ENCODE peak calls at places on chromosomes 16 and 17, in five cellular contexts. W, Y, Q, P and Z are unnamed samples.

GRCh38 chr17:29376667-29377268 is 13.4 kb upstream of the TAOK1 start:
- DNase-seq in W (peak), Y (no peak), Q (no peak), P (no peak), Z (no peak)

GRCh38 chr16:54305066-54305465 is 18.5 kb upstream of the IRX3 start:
- DNase-seq in W (no peak), Y (no peak), Q (no peak), P (no peak), Z (no peak)

GRCh38 chr16:27779719-27780161 is 229.8 kb downstream of the KATNIP start:
- DNase-seq in W (peak), Y (peak), Q (peak), P (no peak), Z (peak)

GRCh38 chr17:51044964-51045363 is 75.7 kb downstream of the SPAG9 start:
- DNase-seq in W (no peak), Y (no peak), Q (no peak), P (no peak), Z (no peak)

GRCh38 chr16:16116841-16117240 is 106.5 kb downstream of the ABCC6 start:
- DNase-seq in W (no peak), Y (no peak), Q (no peak), P (no peak), Z (no peak)

GRCh38 chr17:77501751-77502625 is 361.2 kb downstream of the SEC14L1 start:
- DNase-seq in W (no peak), Y (no peak), Q (peak), P (no peak), Z (no peak)

GRCh38 chr17:39270923-39271322 is 45.2 kb upstream of the STAC2 start:
- DNase-seq in W (peak), Y (peak), Q (no peak), P (no peak), Z (no peak)

GRCh38 chr17:37458805-37459204 is 30.9 kb upstream of the DUSP14 start:
- DNase-seq in W (peak), Y (no peak), Q (no peak), P (no peak), Z (no peak)

GRCh38 chr17:27856676-27857429 is 36.3 kb downstream of the LYRM9 start:
- DNase-seq in W (no peak), Y (no peak), Q (no peak), P (no peak), Z (no peak)

GRCh38 chr16:50600582-50601283 is 52.5 kb downstream of the NKD1 start:
- DNase-seq in W (no peak), Y (no peak), Q (no peak), P (no peak), Z (peak)

GRCh38 chr17:82914375-82914774 is 74.6 kb upstream of the ZNF750 start:
- DNase-seq in W (no peak), Y (no peak), Q (no peak), P (no peak), Z (no peak)

GRCh38 chr17:80866050-80866793 is 125.4 kb upstream of the CHMP6 start:
- DNase-seq in W (peak), Y (peak), Q (peak), P (peak), Z (peak)

GRCh38 chr16:534089-534635 is 6.7 kb downstream of the CAPN15 start:
- DNase-seq in W (no peak), Y (no peak), Q (no peak), P (no peak), Z (no peak)

GRCh38 chr16:81558444-81559175 is 114.0 kb downstream of the CMIP start:
- DNase-seq in W (peak), Y (peak), Q (no peak), P (no peak), Z (peak)

GRCh38 chr17:15348030-15348429 is 6.6 kb upstream of the TEKT3 start:
- DNase-seq in W (peak), Y (no peak), Q (no peak), P (no peak), Z (no peak)

GRCh38 chr16:3641801-3642396 is 12.6 kb upstream of the DNASE1 start:
- DNase-seq in W (no peak), Y (peak), Q (peak), P (no peak), Z (no peak)

GRCh38 chr16:1772362-1772907 is at the start of gene EME2:
- DNase-seq in W (peak), Y (peak), Q (no peak), P (no peak), Z (peak)

GRCh38 chr17:71494456-71494855 is 626.4 kb upstream of the SOX9 start:
- DNase-seq in W (no peak), Y (no peak), Q (no peak), P (no peak), Z (no peak)

GRCh38 chr17:43803758-43804157 is 23.5 kb downstream of the CFAP97D1 start:
- DNase-seq in W (no peak), Y (no peak), Q (peak), P (no peak), Z (peak)

GRCh38 chr17:21252875-21253645 is at the start of gene NATD1:
- DNase-seq in W (peak), Y (peak), Q (peak), P (no peak), Z (peak)

GRCh38 chr16:79362312-79362970 is 238.1 kb downstream of the MAF start:
- DNase-seq in W (no peak), Y (no peak), Q (no peak), P (no peak), Z (no peak)

GRCh38 chr17:50817142-50817751 is 18.1 kb upstream of the WFIKKN2 start:
- DNase-seq in W (peak), Y (peak), Q (peak), P (no peak), Z (no peak)

DNA sequence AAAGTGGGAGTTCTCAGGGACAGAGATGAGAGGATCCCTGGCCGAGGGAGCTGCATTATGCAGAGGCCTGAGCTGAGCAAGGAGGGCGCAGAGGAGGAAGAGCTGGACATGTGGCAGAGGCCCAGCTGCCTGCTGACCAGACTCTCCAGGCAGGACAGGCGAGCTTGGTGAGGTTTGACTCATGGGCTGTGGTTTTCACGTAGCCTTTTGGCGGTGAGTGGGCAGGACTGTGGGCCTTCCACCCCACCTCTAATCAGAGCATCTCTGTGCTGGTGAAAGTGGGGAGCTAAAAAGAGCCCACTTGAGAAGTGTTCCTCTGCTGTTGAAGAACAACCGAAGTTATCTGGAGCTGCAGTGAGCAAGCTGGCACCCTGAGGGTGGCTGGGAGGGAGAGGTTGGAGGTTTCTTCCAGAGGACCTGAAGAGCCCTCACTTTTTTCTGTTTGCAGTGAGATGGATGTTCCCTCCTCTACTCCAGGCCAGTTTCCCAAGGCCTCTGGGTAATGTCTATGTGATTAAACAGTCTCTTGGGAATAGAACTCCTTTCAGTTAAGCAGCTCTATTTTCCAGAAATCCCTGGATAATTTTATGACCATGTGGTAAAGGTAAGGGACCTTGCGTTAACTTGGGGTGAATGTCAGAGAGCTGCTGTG is 11.9 kb downstream of the EPN2 start:
- DNase-seq in W (no peak), Y (peak), Q (no peak), P (no peak), Z (no peak)
- TF ChIP-seq ESRRA in W (no peak), Y (no peak), Q (no peak), P (no peak), Z (no peak)

DNA sequence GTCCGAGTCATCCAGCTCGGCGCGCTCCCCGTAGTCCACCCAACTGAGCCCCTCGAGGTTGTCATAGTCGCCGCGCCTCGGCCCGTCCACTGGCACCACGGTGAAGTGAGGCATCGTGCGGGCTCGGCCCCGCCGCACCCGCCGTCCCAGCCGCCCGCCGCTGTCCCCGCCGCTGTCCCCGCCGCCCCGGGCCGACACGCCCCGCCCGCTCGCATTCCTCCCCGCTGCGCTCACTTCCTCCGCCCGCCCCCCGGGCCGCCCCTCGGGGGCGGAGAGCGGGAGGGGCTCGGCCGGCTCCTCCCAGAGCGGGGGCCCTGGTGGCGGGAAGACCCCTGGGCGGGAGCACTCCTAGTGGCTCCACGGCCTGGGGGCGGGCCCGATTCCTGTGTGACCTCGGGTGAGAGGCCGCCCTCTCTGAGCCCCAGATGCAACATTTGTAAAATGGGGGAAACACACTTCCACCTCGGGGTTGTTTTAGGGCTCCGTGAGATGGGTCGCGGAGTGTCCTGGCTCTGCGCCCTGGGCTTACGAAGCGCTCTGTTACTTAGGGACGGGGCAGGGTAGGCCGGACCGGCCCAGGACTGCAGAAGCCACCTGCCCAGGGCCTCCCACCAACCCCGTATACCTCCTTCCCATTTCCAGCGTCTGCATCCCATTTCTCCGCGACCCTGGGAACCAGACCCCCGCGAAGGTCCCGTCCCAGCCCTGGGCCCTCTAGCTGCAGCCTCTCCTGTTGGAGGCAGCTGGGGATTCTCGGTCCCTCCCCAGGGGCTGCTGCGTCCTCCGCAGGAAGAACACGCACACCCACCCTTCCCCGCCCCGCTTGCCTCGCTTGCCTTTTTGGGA is at the start of gene SLC12A4:
- DNase-seq in W (peak), Y (peak), Q (peak), P (no peak), Z (peak)
- TF ChIP-seq ESRRA in W (no peak), Y (peak), Q (no peak), P (no peak), Z (no peak)

DNA sequence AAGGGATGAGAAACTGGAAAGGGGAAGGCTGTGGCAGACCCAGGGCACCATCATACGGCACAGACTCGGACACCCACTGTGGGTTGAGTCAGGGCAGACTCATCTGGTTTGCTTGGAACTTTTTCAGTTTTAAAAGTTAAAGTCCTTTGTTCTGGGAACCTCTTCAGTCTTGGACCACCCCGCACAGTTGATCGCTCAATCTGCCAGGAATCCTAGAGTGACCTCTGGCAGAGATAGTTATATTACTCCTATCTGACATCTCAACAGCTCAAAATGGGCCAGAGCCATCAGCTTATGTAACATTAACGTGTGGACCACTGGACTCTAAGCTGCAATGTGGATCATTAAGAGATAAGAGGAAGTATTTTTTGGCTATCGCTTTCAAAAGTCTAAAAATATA is 164.3 kb downstream of the ABCA8 start:
- DNase-seq in W (no peak), Y (no peak), Q (no peak), P (no peak), Z (no peak)
- TF ChIP-seq ESRRA in W (no peak), Y (no peak), Q (no peak), P (no peak), Z (no peak)

DNA sequence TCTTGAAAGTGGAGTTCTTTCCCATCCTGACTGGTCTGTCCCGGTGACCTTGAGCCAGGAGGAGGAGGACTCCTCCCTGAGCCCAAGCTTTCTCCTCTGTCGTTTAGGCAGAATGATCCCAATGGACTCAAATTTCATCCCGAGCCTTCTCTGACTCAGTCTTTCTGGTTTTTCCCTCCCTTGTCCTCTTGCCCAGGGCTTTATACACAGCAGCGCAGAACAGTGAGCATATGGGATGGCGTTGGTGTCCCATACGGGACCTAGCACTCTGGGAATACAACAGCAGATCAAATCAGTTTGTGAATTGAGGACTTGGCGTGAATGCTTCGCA is 950 bp upstream of the XYLT1 start:
- DNase-seq in W (no peak), Y (no peak), Q (no peak), P (no peak), Z (no peak)
- TF ChIP-seq ESRRA in W (no peak), Y (no peak), Q (no peak), P (no peak), Z (no peak)

DNA sequence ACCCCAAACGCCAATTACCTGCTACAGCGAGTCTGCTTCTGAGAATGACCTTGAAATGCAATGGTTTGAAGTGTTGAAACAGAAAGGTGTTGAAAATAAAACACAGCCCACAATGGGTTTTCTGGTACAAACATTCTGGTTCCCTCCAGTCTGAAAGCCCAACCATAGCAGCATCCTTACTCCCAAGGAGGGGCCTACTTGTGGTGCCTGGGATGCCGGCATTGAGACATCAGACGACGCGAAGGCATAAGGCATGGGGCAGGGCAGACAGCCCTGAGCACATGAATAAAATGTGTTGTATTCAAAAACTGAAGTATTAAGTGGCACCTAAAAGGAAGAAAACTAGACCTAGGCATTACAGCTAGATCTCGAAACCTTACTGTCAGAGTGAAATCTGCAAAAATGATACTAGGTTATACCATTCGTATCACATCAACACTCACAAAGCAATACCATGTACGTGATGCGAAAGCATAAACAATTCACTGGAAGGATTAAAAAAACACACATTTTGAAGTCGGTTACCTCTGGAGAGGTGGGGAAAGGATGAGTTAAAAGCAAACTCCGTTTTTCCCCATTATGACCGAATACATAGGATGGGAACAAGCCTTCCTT is 750 bp downstream of the NUDT21 start:
- DNase-seq in W (peak), Y (peak), Q (no peak), P (no peak), Z (no peak)
- TF ChIP-seq ESRRA in W (no peak), Y (peak), Q (no peak), P (no peak), Z (peak)

DNA sequence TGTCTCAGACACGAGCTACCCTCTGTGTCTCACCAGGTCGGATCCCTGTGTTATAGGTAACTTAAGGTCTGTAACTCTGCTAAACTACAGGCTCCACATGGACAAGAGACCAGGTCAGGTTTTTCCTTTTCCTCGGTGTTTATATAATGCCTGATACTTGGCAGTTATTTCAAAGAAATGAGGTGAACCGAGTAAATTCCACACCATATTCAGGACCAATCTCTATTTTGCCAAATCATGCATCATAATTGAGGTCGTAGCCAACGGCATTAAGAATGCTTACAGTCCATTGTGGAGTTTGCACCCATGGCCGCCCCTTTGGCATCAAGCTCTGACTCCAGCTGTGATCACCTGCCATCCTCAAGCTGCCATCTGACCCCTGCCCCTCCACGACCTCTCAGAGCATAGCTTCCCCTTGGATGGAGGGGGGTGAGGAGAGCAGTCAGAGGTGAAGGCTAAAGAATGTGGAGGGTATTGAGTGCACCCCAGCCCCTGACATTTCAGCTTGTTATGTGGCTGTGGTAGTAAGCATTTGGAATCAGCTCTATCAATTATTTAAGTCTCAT is 434.7 kb upstream of the RBFOX1 start:
- DNase-seq in W (no peak), Y (no peak), Q (no peak), P (no peak), Z (no peak)
- TF ChIP-seq ESRRA in W (no peak), Y (no peak), Q (no peak), P (no peak), Z (no peak)